ENCODE peak calls at places on chromosomes 1 and 21, in five cellular contexts. One of them, this sample, is unnamed.

GRCh38 chr21:18245493-18245967 is 897 bp downstream of the CHODL start:
- DNase-seq in neuronal stem cell: peak; percentile 21
- DNase-seq in thoracic aorta: no peak
- DNase-seq in prostate gland: no peak
- DNase-seq in T-helper 17 cell: no peak
- DNase-seq in this sample: peak; percentile 8

GRCh38 chr21:17051054-17051453 is 461.8 kb upstream of the CXADR start:
- DNase-seq in neuronal stem cell: no peak
- DNase-seq in thoracic aorta: no peak
- DNase-seq in prostate gland: no peak
- DNase-seq in T-helper 17 cell: no peak
- DNase-seq in this sample: peak; percentile 28

GRCh38 chr1:233355841-233356704 is 28.5 kb downstream of the MAP3K21 start:
- DNase-seq in neuronal stem cell: no peak
- DNase-seq in thoracic aorta: no peak
- DNase-seq in prostate gland: no peak
- DNase-seq in T-helper 17 cell: no peak
- DNase-seq in this sample: no peak

GRCh38 chr1:50285994-50286393 is 137.2 kb downstream of the DMRTA2 start:
- DNase-seq in neuronal stem cell: no peak
- DNase-seq in thoracic aorta: no peak
- DNase-seq in prostate gland: no peak
- DNase-seq in T-helper 17 cell: no peak
- DNase-seq in this sample: no peak

GRCh38 chr1:167322483-167322882 is 101.8 kb downstream of the POU2F1 start:
- DNase-seq in neuronal stem cell: no peak
- DNase-seq in thoracic aorta: no peak
- DNase-seq in prostate gland: no peak
- DNase-seq in T-helper 17 cell: no peak
- DNase-seq in this sample: no peak

GRCh38 chr1:46461809-46462448 is 27.7 kb upstream of the DMBX1 start:
- DNase-seq in neuronal stem cell: no peak
- DNase-seq in thoracic aorta: no peak
- DNase-seq in prostate gland: no peak
- DNase-seq in T-helper 17 cell: no peak
- DNase-seq in this sample: peak; percentile 69

GRCh38 chr1:26627959-26628358 is 67.9 kb upstream of the ARID1A start:
- DNase-seq in neuronal stem cell: no peak
- DNase-seq in thoracic aorta: no peak
- DNase-seq in prostate gland: no peak
- DNase-seq in T-helper 17 cell: no peak
- DNase-seq in this sample: no peak

GRCh38 chr1:15621975-15622374 is 4.7 kb downstream of the DDI2 start:
- DNase-seq in neuronal stem cell: no peak
- DNase-seq in thoracic aorta: no peak
- DNase-seq in prostate gland: no peak
- DNase-seq in T-helper 17 cell: no peak
- DNase-seq in this sample: no peak

GRCh38 chr1:113007706-113008364 is 51.8 kb upstream of the SLC16A1 start:
- DNase-seq in neuronal stem cell: no peak
- DNase-seq in thoracic aorta: no peak
- DNase-seq in prostate gland: no peak
- DNase-seq in T-helper 17 cell: no peak
- DNase-seq in this sample: no peak

GRCh38 chr1:237444120-237444790 is 402.3 kb downstream of the RYR2 start:
- DNase-seq in neuronal stem cell: no peak
- DNase-seq in thoracic aorta: no peak
- DNase-seq in prostate gland: no peak
- DNase-seq in T-helper 17 cell: no peak
- DNase-seq in this sample: no peak

GRCh38 chr21:41754481-41754891 is 12.4 kb downstream of the RIPK4 start:
- DNase-seq in neuronal stem cell: no peak
- DNase-seq in thoracic aorta: no peak
- DNase-seq in prostate gland: no peak
- DNase-seq in T-helper 17 cell: no peak
- DNase-seq in this sample: no peak

GRCh38 chr1:7589080-7589735 is 181.9 kb upstream of the VAMP3 start:
- DNase-seq in neuronal stem cell: no peak
- DNase-seq in thoracic aorta: no peak
- DNase-seq in prostate gland: no peak
- DNase-seq in T-helper 17 cell: no peak
- DNase-seq in this sample: no peak

GRCh38 chr1:94698759-94699502 is 121.2 kb upstream of the SLC44A3 start:
- DNase-seq in neuronal stem cell: no peak
- DNase-seq in thoracic aorta: no peak
- DNase-seq in prostate gland: no peak
- DNase-seq in T-helper 17 cell: no peak
- DNase-seq in this sample: no peak

GRCh38 chr1:214808845-214809460 is 206.0 kb downstream of the CENPF start:
- DNase-seq in neuronal stem cell: peak; percentile 11
- DNase-seq in thoracic aorta: no peak
- DNase-seq in prostate gland: no peak
- DNase-seq in T-helper 17 cell: no peak
- DNase-seq in this sample: no peak

GRCh38 chr1:17188217-17188616 is 16.7 kb upstream of the PADI1 start:
- DNase-seq in neuronal stem cell: no peak
- DNase-seq in thoracic aorta: no peak
- DNase-seq in prostate gland: no peak
- DNase-seq in T-helper 17 cell: no peak
- DNase-seq in this sample: no peak

GRCh38 chr21:46211786-46212720 is 16.5 kb downstream of the LSS start:
- DNase-seq in neuronal stem cell: no peak
- DNase-seq in thoracic aorta: no peak
- DNase-seq in prostate gland: no peak
- DNase-seq in T-helper 17 cell: no peak
- DNase-seq in this sample: no peak

GRCh38 chr1:233668146-233668724 is 54.3 kb downstream of the KCNK1 start:
- DNase-seq in neuronal stem cell: no peak
- DNase-seq in thoracic aorta: no peak
- DNase-seq in prostate gland: no peak
- DNase-seq in T-helper 17 cell: no peak
- DNase-seq in this sample: no peak

DNA sequence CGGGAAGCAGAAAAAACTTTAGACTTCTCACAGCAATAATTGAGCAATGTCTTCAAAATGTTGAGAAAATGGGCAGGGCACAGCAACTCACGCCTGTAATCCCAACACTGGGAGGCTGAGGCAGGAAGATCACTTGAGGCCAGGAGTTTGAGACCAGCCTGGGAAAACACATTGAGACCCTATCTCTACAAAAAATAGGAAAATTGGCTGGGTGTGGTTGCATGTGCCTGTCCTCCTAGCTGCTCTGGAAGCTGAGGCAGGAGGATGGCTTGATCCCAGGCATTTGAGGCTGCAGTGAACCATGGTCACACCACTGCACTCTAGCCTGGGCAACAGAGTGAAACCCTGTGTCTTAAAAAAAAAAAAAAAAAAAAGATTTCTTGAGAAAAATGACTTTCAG is 7.8 kb upstream of the ZFP69 start:
- DNase-seq in neuronal stem cell: no peak
- DNase-seq in thoracic aorta: no peak
- DNase-seq in prostate gland: no peak
- DNase-seq in T-helper 17 cell: no peak
- DNase-seq in this sample: no peak
- H3K9me3 ChIP-seq in neuronal stem cell: peaks cover 22% of the 10 kb centered on the region
- H3K9me3 ChIP-seq in thoracic aorta: peaks cover 40% of the 10 kb centered on the region
- H3K9me3 ChIP-seq in prostate gland: peaks cover 4% of the 10 kb centered on the region
- H3K9me3 ChIP-seq in T-helper 17 cell: peaks cover 19% of the 10 kb centered on the region
- H3K9me3 ChIP-seq in this sample: peaks cover 53% of the 10 kb centered on the region

GRCh38 chr1:78210167-78210566 is 164.4 kb downstream of the GIPC2 start:
- DNase-seq in neuronal stem cell: no peak
- DNase-seq in thoracic aorta: no peak
- DNase-seq in prostate gland: no peak
- DNase-seq in T-helper 17 cell: no peak
- DNase-seq in this sample: no peak

GRCh38 chr1:78214334-78214733 is 168.6 kb downstream of the GIPC2 start:
- DNase-seq in neuronal stem cell: no peak
- DNase-seq in thoracic aorta: no peak
- DNase-seq in prostate gland: no peak
- DNase-seq in T-helper 17 cell: no peak
- DNase-seq in this sample: no peak

DNA sequence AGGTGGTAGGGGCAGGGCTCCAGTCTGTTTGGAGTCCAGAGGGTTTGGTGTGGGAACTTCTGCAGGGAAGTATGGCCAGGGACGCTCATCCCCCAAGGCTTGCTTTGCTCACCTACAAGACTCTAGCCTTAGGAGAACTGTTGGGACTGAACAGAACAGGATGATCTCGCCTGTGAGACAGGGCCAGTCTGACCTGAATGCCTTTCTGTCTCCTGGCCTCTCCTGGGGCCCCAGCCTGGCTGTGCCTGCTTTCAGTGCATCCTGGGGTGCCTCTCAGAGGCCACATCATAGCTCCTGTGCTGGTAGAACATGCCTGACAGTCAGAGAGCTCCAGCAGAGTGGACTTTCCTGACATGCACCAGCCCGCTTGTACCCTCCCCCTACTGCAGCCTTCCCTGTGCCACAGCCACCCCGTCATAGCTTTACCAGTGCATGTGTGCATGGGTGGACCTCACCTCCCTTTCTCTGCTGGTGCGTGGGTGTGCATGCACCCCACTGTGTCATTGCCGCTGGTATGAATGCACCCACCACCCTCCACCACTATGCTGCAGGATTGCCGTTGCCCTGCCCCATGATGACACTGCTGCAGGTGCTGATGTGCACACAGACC is 165.8 kb downstream of the GIPC2 start:
- DNase-seq in neuronal stem cell: no peak
- DNase-seq in thoracic aorta: no peak
- DNase-seq in prostate gland: no peak
- DNase-seq in T-helper 17 cell: no peak
- DNase-seq in this sample: no peak
- H3K9me3 ChIP-seq in neuronal stem cell: no peaks in the 10 kb centered on the region
- H3K9me3 ChIP-seq in thoracic aorta: no peaks in the 10 kb centered on the region
- H3K9me3 ChIP-seq in prostate gland: no peaks in the 10 kb centered on the region
- H3K9me3 ChIP-seq in T-helper 17 cell: no peaks in the 10 kb centered on the region
- H3K9me3 ChIP-seq in this sample: no peaks in the 10 kb centered on the region

DNA sequence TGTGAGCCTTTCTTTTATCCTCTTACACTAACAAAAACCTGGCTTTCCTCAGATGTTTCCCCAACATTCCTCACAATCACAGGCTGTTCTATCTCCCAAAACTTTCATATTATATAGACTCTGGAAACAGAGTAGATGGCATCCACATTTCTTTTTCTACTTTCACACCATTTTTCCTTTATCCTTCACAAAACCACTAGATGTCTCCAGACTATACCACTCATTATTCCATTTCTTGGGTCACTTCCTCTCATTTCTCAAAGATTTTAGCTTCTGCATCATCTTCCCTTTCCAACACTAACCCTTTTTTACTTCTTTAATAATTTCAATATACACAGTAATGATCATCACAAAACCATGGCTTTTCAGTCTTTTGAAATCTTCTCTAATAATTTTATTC is 286.0 kb upstream of the DEPDC1 start:
- DNase-seq in neuronal stem cell: no peak
- DNase-seq in thoracic aorta: no peak
- DNase-seq in prostate gland: no peak
- DNase-seq in T-helper 17 cell: no peak
- DNase-seq in this sample: no peak
- H3K9me3 ChIP-seq in neuronal stem cell: peaks cover 2% of the 10 kb centered on the region
- H3K9me3 ChIP-seq in thoracic aorta: peaks cover 4% of the 10 kb centered on the region
- H3K9me3 ChIP-seq in prostate gland: no peaks in the 10 kb centered on the region
- H3K9me3 ChIP-seq in T-helper 17 cell: no peaks in the 10 kb centered on the region
- H3K9me3 ChIP-seq in this sample: no peaks in the 10 kb centered on the region

GRCh38 chr1:184910005-184910404 is 64.3 kb downstream of the NIBAN1 start:
- DNase-seq in neuronal stem cell: no peak
- DNase-seq in thoracic aorta: no peak
- DNase-seq in prostate gland: no peak
- DNase-seq in T-helper 17 cell: no peak
- DNase-seq in this sample: no peak

GRCh38 chr1:184911103-184911502 is 63.2 kb downstream of the NIBAN1 start:
- DNase-seq in neuronal stem cell: no peak
- DNase-seq in thoracic aorta: no peak
- DNase-seq in prostate gland: no peak
- DNase-seq in T-helper 17 cell: no peak
- DNase-seq in this sample: no peak

GRCh38 chr1:184912392-184912791 is 61.9 kb downstream of the NIBAN1 start:
- DNase-seq in neuronal stem cell: no peak
- DNase-seq in thoracic aorta: no peak
- DNase-seq in prostate gland: no peak
- DNase-seq in T-helper 17 cell: no peak
- DNase-seq in this sample: no peak

GRCh38 chr1:184911830-184912229 is 62.5 kb downstream of the NIBAN1 start:
- DNase-seq in neuronal stem cell: no peak
- DNase-seq in thoracic aorta: no peak
- DNase-seq in prostate gland: no peak
- DNase-seq in T-helper 17 cell: no peak
- DNase-seq in this sample: no peak

DNA sequence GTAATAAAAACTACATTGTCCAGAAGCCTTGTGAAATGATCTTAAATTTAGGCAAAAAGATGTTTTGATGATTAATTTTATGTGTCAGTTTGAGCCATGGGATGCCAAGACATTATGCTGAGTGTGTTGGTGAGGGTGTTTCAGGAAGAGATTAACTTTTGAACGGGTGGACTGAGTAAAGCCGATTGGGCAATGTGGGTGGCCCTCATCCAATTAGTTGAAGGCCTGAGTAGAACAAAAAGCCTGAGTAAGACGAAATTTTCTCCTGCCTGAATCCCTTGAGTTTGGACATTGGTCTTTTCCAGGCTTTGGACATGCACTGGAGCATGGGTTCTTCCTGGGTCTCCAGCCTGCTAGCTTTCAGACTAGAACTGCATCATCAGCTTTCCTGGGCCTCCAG is 63.7 kb downstream of the NIBAN1 start:
- DNase-seq in neuronal stem cell: peak; percentile 5
- DNase-seq in thoracic aorta: peak; percentile 64
- DNase-seq in prostate gland: no peak
- DNase-seq in T-helper 17 cell: no peak
- DNase-seq in this sample: no peak
- H3K9me3 ChIP-seq in neuronal stem cell: no peaks in the 10 kb centered on the region
- H3K9me3 ChIP-seq in thoracic aorta: no peaks in the 10 kb centered on the region
- H3K9me3 ChIP-seq in prostate gland: no peaks in the 10 kb centered on the region
- H3K9me3 ChIP-seq in T-helper 17 cell: no peaks in the 10 kb centered on the region
- H3K9me3 ChIP-seq in this sample: no peaks in the 10 kb centered on the region

DNA sequence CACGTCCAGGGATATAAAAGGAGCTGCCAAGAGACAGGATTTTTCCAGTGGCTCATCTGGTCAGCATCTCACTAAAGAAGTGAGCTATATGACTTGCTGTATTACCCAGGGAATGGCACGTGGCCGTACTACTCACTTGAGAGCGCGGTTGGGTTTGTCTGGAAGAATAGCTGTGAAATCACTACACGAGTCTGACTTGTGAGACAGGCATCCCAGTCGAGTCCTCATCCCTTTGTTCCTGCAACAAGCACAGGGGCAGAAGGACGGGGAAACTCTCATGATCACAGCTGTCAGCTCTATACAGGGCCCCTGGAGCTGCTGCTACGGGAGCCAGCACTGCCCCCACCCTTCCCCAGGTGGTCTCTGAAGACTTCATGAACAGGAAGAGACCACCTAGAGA is 17.7 kb downstream of the RGS8 start:
- DNase-seq in neuronal stem cell: no peak
- DNase-seq in thoracic aorta: no peak
- DNase-seq in prostate gland: no peak
- DNase-seq in T-helper 17 cell: no peak
- DNase-seq in this sample: no peak
- H3K9me3 ChIP-seq in neuronal stem cell: no peaks in the 10 kb centered on the region
- H3K9me3 ChIP-seq in thoracic aorta: no peaks in the 10 kb centered on the region
- H3K9me3 ChIP-seq in prostate gland: no peaks in the 10 kb centered on the region
- H3K9me3 ChIP-seq in T-helper 17 cell: no peaks in the 10 kb centered on the region
- H3K9me3 ChIP-seq in this sample: no peaks in the 10 kb centered on the region

This sample was measured in SK-N-SH.